ENCODE peak calls at places on chromosome 3, in five cellular contexts. Q, L, A, H and S are unnamed samples.

GRCh38 chr3:193883551-193883950 is 252.4 kb upstream of the HES1 start:
- DNase-seq in H (no peak), A (no peak), L (no peak), Q (no peak), S (no peak)

GRCh38 chr3:69364354-69364753 is 21.5 kb downstream of the FRMD4B start:
- DNase-seq in Q (no peak), L (no peak), A (no peak), H (no peak), S (no peak)

GRCh38 chr3:11478167-11478566 is 165.5 kb downstream of the VGLL4 start:
- DNase-seq in L (no peak), Q (no peak), H (no peak), A (no peak), S (no peak)

GRCh38 chr3:148030975-148031374 is 621.8 kb downstream of the ZIC1 start:
- DNase-seq in L (no peak), A (no peak), H (no peak), Q (no peak), S (no peak)

GRCh38 chr3:133659806-133660205 is 1.9 kb downstream of the TOPBP1 start:
- DNase-seq in L (no peak), Q (no peak), H (no peak), A (no peak), S (no peak)

GRCh38 chr3:139778884-139779283 is 101.1 kb upstream of the NMNAT3 start:
- DNase-seq in L (no peak), A (no peak), Q (no peak), H (no peak), S (no peak)

GRCh38 chr3:160869825-160870224 is 113.8 kb downstream of the PPM1L start:
- DNase-seq in A (no peak), H (peak; percentile 9), L (peak; percentile 5), Q (no peak), S (no peak)

GRCh38 chr3:10194328-10195071 is 29.8 kb downstream of the IRAK2 start:
- DNase-seq in Q (no peak), H (no peak), A (no peak), L (no peak), S (peak; percentile 46)

GRCh38 chr3:107212709-107213664 is 164.3 kb upstream of the CCDC54 start:
- DNase-seq in H (no peak), Q (no peak), A (no peak), L (no peak), S (no peak)

GRCh38 chr3:9036327-9037112 is 73.2 kb upstream of the RAD18 start:
- DNase-seq in A (no peak), Q (no peak), H (no peak), L (peak; percentile 33), S (no peak)

GRCh38 chr3:39406368-39407258 is at the start of gene RPSA:
- DNase-seq in Q (peak; percentile 98), L (peak; percentile 97), H (peak; percentile 98), A (peak; percentile 96), S (peak; percentile 93)

DNA sequence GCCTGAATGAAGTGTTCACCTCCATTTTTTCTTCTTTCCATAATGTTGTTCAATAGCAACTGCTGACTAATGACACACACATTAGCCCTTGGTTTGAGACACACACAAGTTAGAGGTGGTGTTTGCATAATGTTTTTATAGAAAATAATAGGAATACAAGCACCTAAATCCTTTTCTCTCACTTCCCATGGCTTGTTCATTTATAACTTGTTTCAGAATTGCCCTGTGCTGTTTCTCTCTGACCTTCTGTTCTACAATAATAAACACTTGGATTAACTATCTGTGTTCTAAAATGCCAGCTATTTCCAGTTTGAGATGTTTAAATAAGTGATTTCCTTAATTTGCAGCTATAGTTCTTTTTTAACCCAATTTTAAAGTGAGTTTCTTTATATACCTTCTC is 525.1 kb upstream of the ROBO2 start:
- DNase-seq in L (no peak), A (no peak), H (no peak), Q (no peak), S (no peak)
- TF ChIP-seq CTCF in L (no peak), A (no peak), H (no peak), Q (no peak), S (no peak)

DNA sequence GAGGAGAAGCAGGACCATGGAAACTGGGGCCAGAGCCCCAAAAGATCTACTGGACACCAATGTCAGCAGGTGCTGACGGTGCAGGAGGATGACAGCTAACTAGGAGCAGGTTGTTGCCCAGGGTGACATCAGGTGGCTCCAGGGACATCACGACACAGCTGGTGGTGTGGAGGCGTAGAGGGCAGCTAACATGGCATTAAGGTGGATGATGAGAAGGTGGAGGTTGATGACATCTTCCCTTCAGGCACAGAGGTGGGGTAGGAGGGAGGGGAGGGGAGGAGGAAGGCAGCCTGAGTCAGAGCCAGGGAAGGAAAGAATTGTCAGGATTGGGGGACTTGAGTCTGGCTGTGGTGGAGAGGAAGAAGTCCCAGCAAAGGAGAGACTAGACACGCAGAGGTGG is 1.5 kb upstream of the EPHB1 start:
- DNase-seq in Q (no peak), A (no peak), L (no peak), H (no peak), S (no peak)
- H3K27me3 ChIP-seq in Q (no peaks in the 10 kb centered on the region), A (peaks cover 1% of the 10 kb centered on the region), L (peaks cover 57% of the 10 kb centered on the region), H (peaks cover 17% of the 10 kb centered on the region), S (peaks cover 43% of the 10 kb centered on the region)

GRCh38 chr3:129608936-129609590 is 2.6 kb upstream of the PLXND1 start:
- DNase-seq in H (no peak), L (no peak), A (no peak), Q (no peak), S (no peak)
- H3K27ac ChIP-seq in H (no peak overlapping the region), L (no peak overlapping the region), A (no peak overlapping the region), Q (no peak overlapping the region), S (no peak overlapping the region)

GRCh38 chr3:185067173-185067572 is 85.7 kb downstream of the C3orf70 start:
- DNase-seq in Q (no peak), L (no peak), A (no peak), H (no peak), S (no peak)

GRCh38 chr3:185071401-185071800 is 81.5 kb downstream of the C3orf70 start:
- DNase-seq in Q (no peak), A (no peak), H (peak; percentile 52), L (no peak), S (no peak)

GRCh38 chr3:185070491-185071335 is 82.1 kb downstream of the C3orf70 start:
- DNase-seq in A (peak; percentile 73), Q (no peak), L (peak; percentile 49), H (peak; percentile 53), S (no peak)

GRCh38 chr3:185069023-185069422 is 83.8 kb downstream of the C3orf70 start:
- DNase-seq in A (no peak), Q (no peak), H (no peak), L (no peak), S (no peak)

DNA sequence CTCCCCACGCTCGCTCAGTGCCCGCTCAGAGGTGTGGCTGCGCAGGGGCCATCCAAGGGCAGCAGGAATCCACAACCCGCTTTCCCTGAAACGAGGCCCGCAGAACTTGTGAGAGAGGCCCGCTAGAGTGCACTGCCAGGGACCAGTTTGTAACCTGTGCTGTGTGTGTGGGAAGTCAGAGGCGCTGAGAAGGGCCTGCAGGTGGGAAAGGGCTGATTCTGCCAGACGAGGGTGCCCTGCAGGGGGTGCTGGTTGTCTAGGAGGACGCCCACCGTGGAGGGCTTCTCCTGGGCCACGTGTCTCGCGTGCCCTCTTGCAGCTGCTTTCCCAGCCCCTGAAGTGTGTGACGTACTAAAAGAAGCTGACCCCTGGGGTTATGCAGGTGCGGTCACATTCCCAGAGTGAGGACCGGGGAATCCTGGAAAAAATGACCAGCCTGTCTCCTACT is 83.3 kb downstream of the C3orf70 start:
- DNase-seq in Q (peak; percentile 19), H (peak; percentile 64), A (peak; percentile 31), L (peak; percentile 29), S (no peak)
- TF ChIP-seq CTCF in Q (peak; percentile 46), H (peak; percentile 78), A (peak; percentile 77), L (no peak), S (no peak)

DNA sequence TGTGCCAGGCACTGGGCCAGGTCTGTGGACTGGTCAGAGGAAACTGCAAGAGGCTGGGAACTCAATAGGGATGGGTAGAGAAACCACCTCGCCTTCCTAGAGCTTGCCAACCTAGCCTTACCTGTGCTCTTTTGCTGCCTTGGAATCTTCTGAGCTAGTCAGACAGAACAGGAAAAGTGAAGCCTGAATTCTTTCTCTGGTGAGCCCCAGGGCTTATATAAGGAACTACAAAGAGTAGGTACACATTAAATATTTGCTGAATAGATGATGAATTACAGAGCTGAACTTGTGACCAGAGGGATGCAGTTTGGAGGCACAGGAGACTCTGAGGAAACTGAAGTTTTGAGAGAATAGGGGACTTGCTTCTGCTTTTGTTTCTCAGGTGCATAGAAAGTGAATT is 15.6 kb upstream of the FBXW12 start:
- DNase-seq in H (no peak), A (peak; percentile 38), L (no peak), Q (no peak), S (no peak)
- H3K27me3 ChIP-seq in H (no peaks in the 10 kb centered on the region), A (no peaks in the 10 kb centered on the region), L (no peaks in the 10 kb centered on the region), Q (peaks cover 5% of the 10 kb centered on the region), S (peaks cover 6% of the 10 kb centered on the region)

GRCh38 chr3:71060536-71060935 is 523.0 kb downstream of the FOXP1 start:
- DNase-seq in A (peak; percentile 91), Q (no peak), L (no peak), H (no peak), S (no peak)
- H3K27ac ChIP-seq in A (peak overlapping the region; percentile 71), Q (no peak overlapping the region), L (no peak overlapping the region), H (no peak overlapping the region), S (peak overlapping the region; percentile 97)

GRCh38 chr3:51819709-51820406 is 40.8 kb upstream of the IQCF6 start:
- DNase-seq in L (no peak), A (peak; percentile 6), H (peak; percentile 36), Q (peak; percentile 9), S (no peak)
- TF ChIP-seq CTCF in L (no peak), A (peak; percentile 44), H (peak; percentile 80), Q (peak; percentile 48), S (no peak)

DNA sequence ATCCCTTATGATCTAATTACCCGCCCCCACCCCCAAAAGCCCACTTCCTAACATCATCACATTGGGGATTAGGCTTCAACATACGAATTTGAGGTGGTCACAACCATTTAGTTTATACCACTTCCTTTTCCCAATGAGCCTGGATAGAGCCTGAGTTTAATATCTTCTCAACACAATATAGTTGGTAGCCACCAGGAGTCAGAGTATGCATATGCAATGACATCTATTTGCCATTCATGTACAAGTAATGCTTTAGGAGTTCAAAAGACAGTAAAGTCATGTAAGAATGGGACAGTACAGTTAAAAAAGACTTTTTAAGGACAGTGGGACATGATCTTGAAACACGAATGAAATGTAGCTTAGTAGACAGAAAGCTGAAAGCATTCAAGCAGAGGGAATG is 172.4 kb downstream of the DCLK3 start:
- DNase-seq in L (no peak), A (no peak), H (no peak), Q (no peak), S (no peak)
- H3K27me3 ChIP-seq in L (peaks cover 8% of the 10 kb centered on the region), A (no peaks in the 10 kb centered on the region), H (no peaks in the 10 kb centered on the region), Q (peaks cover 16% of the 10 kb centered on the region), S (no peaks in the 10 kb centered on the region)

GRCh38 chr3:52047295-52047960 is 8.9 kb downstream of the DUSP7 start:
- DNase-seq in H (no peak), A (no peak), Q (no peak), L (no peak), S (no peak)

GRCh38 chr3:52046914-52047239 is 9.5 kb downstream of the DUSP7 start:
- DNase-seq in Q (no peak), H (no peak), A (no peak), L (no peak), S (no peak)

GRCh38 chr3:52043750-52044149 is 12.6 kb downstream of the DUSP7 start:
- DNase-seq in L (no peak), H (peak; percentile 94), A (no peak), Q (no peak), S (no peak)

GRCh38 chr3:52044869-52045616 is 11.3 kb downstream of the DUSP7 start:
- DNase-seq in H (peak; percentile 57), A (no peak), Q (no peak), L (no peak), S (no peak)

GRCh38 chr3:52046186-52046913 is 10.0 kb downstream of the DUSP7 start:
- DNase-seq in H (no peak), A (no peak), Q (no peak), L (peak; percentile 53), S (no peak)
- H3K27ac ChIP-seq in H (peak overlapping the region; percentile 85), A (no peak overlapping the region), Q (no peak overlapping the region), L (peak overlapping the region; percentile 31), S (peak overlapping the region; percentile 16)